ENCODE peak calls at places on chromosomes 2 and 18, in seven cellular contexts. One of them, this sample, is unnamed. For H3K36me3, the result is how much of the 10 kb centered on the place peaks cover.

GRCh38 chr2:165610591-165611029 is 141.1 kb downstream of the CSRNP3 start:
- DNase-seq in kidney: no peak
- DNase-seq in heart left ventricle: no peak
- DNase-seq in lower lobe of right lung: no peak
- DNase-seq in GM23338: peak
- DNase-seq in hepatocyte: no peak
- DNase-seq in Caco-2: no peak
- DNase-seq in this sample: peak

GRCh38 chr2:119291588-119292167 is 68.0 kb downstream of the STEAP3 start:
- DNase-seq in hepatocyte: no peak
- DNase-seq in GM23338: no peak
- DNase-seq in kidney: no peak
- DNase-seq in Caco-2: no peak
- DNase-seq in lower lobe of right lung: no peak
- DNase-seq in heart left ventricle: no peak
- DNase-seq in this sample: no peak

GRCh38 chr18:34494359-34494696 is 215.8 kb upstream of the DTNA start:
- DNase-seq in kidney: peak
- DNase-seq in hepatocyte: no peak
- DNase-seq in Caco-2: no peak
- DNase-seq in lower lobe of right lung: no peak
- DNase-seq in heart left ventricle: peak
- DNase-seq in GM23338: peak
- DNase-seq in this sample: no peak

GRCh38 chr18:48990497-48991298 is 39.9 kb upstream of the SMAD7 start:
- DNase-seq in GM23338: no peak
- DNase-seq in lower lobe of right lung: no peak
- DNase-seq in Caco-2: peak
- DNase-seq in hepatocyte: peak
- DNase-seq in heart left ventricle: no peak
- DNase-seq in kidney: peak
- DNase-seq in this sample: no peak

GRCh38 chr2:10019174-10019971 is 24.0 kb upstream of the KLF11 start:
- DNase-seq in GM23338: no peak
- DNase-seq in kidney: peak
- DNase-seq in heart left ventricle: no peak
- DNase-seq in hepatocyte: no peak
- DNase-seq in Caco-2: peak
- DNase-seq in lower lobe of right lung: peak
- DNase-seq in this sample: no peak

GRCh38 chr2:216956820-216957493 is 97.1 kb upstream of the TNP1 start:
- DNase-seq in hepatocyte: no peak
- DNase-seq in heart left ventricle: no peak
- DNase-seq in GM23338: no peak
- DNase-seq in Caco-2: no peak
- DNase-seq in lower lobe of right lung: no peak
- DNase-seq in kidney: no peak
- DNase-seq in this sample: no peak

GRCh38 chr2:119378566-119378965 is 11.8 kb downstream of the DBI start:
- DNase-seq in GM23338: no peak
- DNase-seq in Caco-2: no peak
- DNase-seq in hepatocyte: no peak
- DNase-seq in lower lobe of right lung: no peak
- DNase-seq in heart left ventricle: no peak
- DNase-seq in kidney: no peak
- DNase-seq in this sample: no peak

GRCh38 chr2:184611221-184612085 is 13.1 kb downstream of the ZNF804A start:
- DNase-seq in heart left ventricle: no peak
- DNase-seq in GM23338: peak
- DNase-seq in Caco-2: no peak
- DNase-seq in hepatocyte: peak
- DNase-seq in kidney: no peak
- DNase-seq in lower lobe of right lung: no peak
- DNase-seq in this sample: peak

GRCh38 chr18:24346254-24346653 is 51.4 kb downstream of the OSBPL1A start:
- DNase-seq in kidney: no peak
- DNase-seq in heart left ventricle: no peak
- DNase-seq in GM23338: no peak
- DNase-seq in Caco-2: no peak
- DNase-seq in hepatocyte: no peak
- DNase-seq in lower lobe of right lung: no peak
- DNase-seq in this sample: peak

GRCh38 chr2:106638609-106639008 is 151.4 kb downstream of the CD8B2 start:
- DNase-seq in lower lobe of right lung: no peak
- DNase-seq in Caco-2: no peak
- DNase-seq in kidney: no peak
- DNase-seq in hepatocyte: no peak
- DNase-seq in GM23338: no peak
- DNase-seq in heart left ventricle: no peak
- DNase-seq in this sample: no peak

GRCh38 chr2:12774381-12774780 is 57.6 kb downstream of the TRIB2 start:
- DNase-seq in Caco-2: no peak
- DNase-seq in lower lobe of right lung: no peak
- DNase-seq in hepatocyte: no peak
- DNase-seq in heart left ventricle: peak
- DNase-seq in kidney: no peak
- DNase-seq in GM23338: no peak
- DNase-seq in this sample: peak

GRCh38 chr2:187424156-187424555 is 23.9 kb downstream of the CALCRL start:
- DNase-seq in Caco-2: no peak
- DNase-seq in hepatocyte: no peak
- DNase-seq in kidney: no peak
- DNase-seq in heart left ventricle: no peak
- DNase-seq in GM23338: peak
- DNase-seq in lower lobe of right lung: no peak
- DNase-seq in this sample: peak

GRCh38 chr2:132677661-132678060 is 7.7 kb upstream of the LYPD1 start:
- DNase-seq in GM23338: no peak
- DNase-seq in hepatocyte: no peak
- DNase-seq in lower lobe of right lung: no peak
- DNase-seq in Caco-2: no peak
- DNase-seq in heart left ventricle: no peak
- DNase-seq in kidney: no peak
- DNase-seq in this sample: no peak

GRCh38 chr2:156129227-156129626 is 203.3 kb downstream of the NR4A2 start:
- DNase-seq in GM23338: peak
- DNase-seq in kidney: no peak
- DNase-seq in hepatocyte: no peak
- DNase-seq in lower lobe of right lung: no peak
- DNase-seq in heart left ventricle: no peak
- DNase-seq in Caco-2: no peak
- DNase-seq in this sample: peak

GRCh38 chr2:75450068-75450467 is 110.7 kb downstream of the EVA1A start:
- DNase-seq in kidney: no peak
- DNase-seq in hepatocyte: no peak
- DNase-seq in lower lobe of right lung: no peak
- DNase-seq in Caco-2: no peak
- DNase-seq in GM23338: no peak
- DNase-seq in heart left ventricle: no peak
- DNase-seq in this sample: no peak

GRCh38 chr2:144703852-144704324 is 184.0 kb upstream of the ZEB2 start:
- DNase-seq in Caco-2: no peak
- DNase-seq in lower lobe of right lung: peak
- DNase-seq in GM23338: no peak
- DNase-seq in heart left ventricle: no peak
- DNase-seq in hepatocyte: peak
- DNase-seq in kidney: no peak
- DNase-seq in this sample: peak

GRCh38 chr2:45681675-45682074 is 30.2 kb downstream of the PRKCE start:
- DNase-seq in Caco-2: no peak
- DNase-seq in hepatocyte: peak
- DNase-seq in heart left ventricle: peak
- DNase-seq in kidney: no peak
- DNase-seq in lower lobe of right lung: no peak
- DNase-seq in GM23338: no peak
- DNase-seq in this sample: peak

GRCh38 chr18:48952287-48953095 is 1.7 kb upstream of the SMAD7 start:
- DNase-seq in lower lobe of right lung: peak
- DNase-seq in heart left ventricle: peak
- DNase-seq in kidney: peak
- DNase-seq in GM23338: peak
- DNase-seq in hepatocyte: peak
- DNase-seq in Caco-2: peak
- DNase-seq in this sample: peak

GRCh38 chr2:234341332-234341985 is 155.4 kb downstream of the ARL4C start:
- DNase-seq in lower lobe of right lung: no peak
- DNase-seq in GM23338: peak
- DNase-seq in hepatocyte: no peak
- DNase-seq in heart left ventricle: no peak
- DNase-seq in Caco-2: no peak
- DNase-seq in kidney: no peak
- DNase-seq in this sample: no peak

GRCh38 chr18:26745288-26745975 is 120.1 kb downstream of the AQP4 start:
- DNase-seq in lower lobe of right lung: no peak
- DNase-seq in hepatocyte: no peak
- DNase-seq in Caco-2: no peak
- DNase-seq in GM23338: no peak
- DNase-seq in heart left ventricle: no peak
- DNase-seq in kidney: no peak
- DNase-seq in this sample: no peak

GRCh38 chr2:28401411-28401810 is 8.8 kb downstream of the FOSL2 start:
- DNase-seq in hepatocyte: no peak
- DNase-seq in heart left ventricle: no peak
- DNase-seq in GM23338: no peak
- DNase-seq in lower lobe of right lung: no peak
- DNase-seq in Caco-2: no peak
- DNase-seq in kidney: no peak
- DNase-seq in this sample: no peak

GRCh38 chr18:8792688-8793316 is 87.4 kb downstream of the MTCL1 start:
- DNase-seq in heart left ventricle: no peak
- DNase-seq in Caco-2: no peak
- DNase-seq in GM23338: no peak
- DNase-seq in kidney: no peak
- DNase-seq in hepatocyte: no peak
- DNase-seq in lower lobe of right lung: no peak
- DNase-seq in this sample: no peak

GRCh38 chr18:8788503-8789429 is 83.4 kb downstream of the MTCL1 start:
- DNase-seq in hepatocyte: no peak
- DNase-seq in kidney: no peak
- DNase-seq in GM23338: no peak
- DNase-seq in heart left ventricle: no peak
- DNase-seq in lower lobe of right lung: no peak
- DNase-seq in Caco-2: no peak
- DNase-seq in this sample: no peak

GRCh38 chr18:8794133-8794986 is 89.0 kb downstream of the MTCL1 start:
- DNase-seq in Caco-2: no peak
- DNase-seq in lower lobe of right lung: no peak
- DNase-seq in heart left ventricle: no peak
- DNase-seq in hepatocyte: no peak
- DNase-seq in GM23338: no peak
- DNase-seq in kidney: no peak
- DNase-seq in this sample: no peak

GRCh38 chr18:8793445-8794132 is 88.2 kb downstream of the MTCL1 start:
- DNase-seq in kidney: no peak
- DNase-seq in heart left ventricle: no peak
- DNase-seq in Caco-2: no peak
- DNase-seq in lower lobe of right lung: no peak
- DNase-seq in hepatocyte: no peak
- DNase-seq in GM23338: no peak
- DNase-seq in this sample: no peak

GRCh38 chr18:8791171-8791651 is 85.9 kb downstream of the MTCL1 start:
- DNase-seq in lower lobe of right lung: no peak
- DNase-seq in kidney: no peak
- DNase-seq in GM23338: no peak
- DNase-seq in heart left ventricle: no peak
- DNase-seq in hepatocyte: no peak
- DNase-seq in Caco-2: no peak
- DNase-seq in this sample: no peak
- H3K36me3 ChIP-seq in lower lobe of right lung: under half
- H3K36me3 ChIP-seq in kidney: under half
- H3K36me3 ChIP-seq in GM23338: under half
- H3K36me3 ChIP-seq in heart left ventricle: under half
- H3K36me3 ChIP-seq in hepatocyte: under half
- H3K36me3 ChIP-seq in Caco-2: under half
- H3K36me3 ChIP-seq in this sample: under half

GRCh38 chr2:20635096-20635475 is 15.8 kb downstream of the HS1BP3 start:
- DNase-seq in hepatocyte: no peak
- DNase-seq in kidney: peak
- DNase-seq in Caco-2: no peak
- DNase-seq in heart left ventricle: no peak
- DNase-seq in GM23338: no peak
- DNase-seq in lower lobe of right lung: peak
- DNase-seq in this sample: no peak

GRCh38 chr2:20633794-20634259 is 17.1 kb downstream of the HS1BP3 start:
- DNase-seq in Caco-2: no peak
- DNase-seq in lower lobe of right lung: peak
- DNase-seq in GM23338: peak
- DNase-seq in hepatocyte: peak
- DNase-seq in heart left ventricle: no peak
- DNase-seq in kidney: peak
- DNase-seq in this sample: no peak

GRCh38 chr2:20633001-20633400 is 17.9 kb downstream of the HS1BP3 start:
- DNase-seq in lower lobe of right lung: no peak
- DNase-seq in GM23338: no peak
- DNase-seq in kidney: peak
- DNase-seq in Caco-2: no peak
- DNase-seq in hepatocyte: no peak
- DNase-seq in heart left ventricle: no peak
- DNase-seq in this sample: no peak

GRCh38 chr2:20635698-20636584 is 15.0 kb downstream of the HS1BP3 start:
- DNase-seq in heart left ventricle: peak
- DNase-seq in hepatocyte: peak
- DNase-seq in lower lobe of right lung: peak
- DNase-seq in Caco-2: peak
- DNase-seq in kidney: peak
- DNase-seq in GM23338: peak
- DNase-seq in this sample: peak

GRCh38 chr2:20634430-20635095 is 16.3 kb downstream of the HS1BP3 start:
- DNase-seq in heart left ventricle: no peak
- DNase-seq in lower lobe of right lung: peak
- DNase-seq in GM23338: no peak
- DNase-seq in hepatocyte: no peak
- DNase-seq in kidney: peak
- DNase-seq in Caco-2: no peak
- DNase-seq in this sample: no peak
- TF ChIP-seq CTCF in heart left ventricle: no peak
- TF ChIP-seq CTCF in lower lobe of right lung: no peak
- TF ChIP-seq CTCF in GM23338: no peak
- TF ChIP-seq CTCF in hepatocyte: no peak
- TF ChIP-seq CTCF in kidney: no peak
- TF ChIP-seq CTCF in Caco-2: no peak
- TF ChIP-seq CTCF in this sample: no peak

GRCh38 chr2:26704441-26704977 is 12.0 kb downstream of the KCNK3 start:
- DNase-seq in heart left ventricle: no peak
- DNase-seq in kidney: peak
- DNase-seq in lower lobe of right lung: no peak
- DNase-seq in Caco-2: no peak
- DNase-seq in hepatocyte: no peak
- DNase-seq in GM23338: no peak
- DNase-seq in this sample: no peak
- H3K36me3 ChIP-seq in heart left ventricle: under half
- H3K36me3 ChIP-seq in kidney: under half
- H3K36me3 ChIP-seq in lower lobe of right lung: under half
- H3K36me3 ChIP-seq in Caco-2: under half
- H3K36me3 ChIP-seq in hepatocyte: under half
- H3K36me3 ChIP-seq in GM23338: under half
- H3K36me3 ChIP-seq in this sample: under half

DNA sequence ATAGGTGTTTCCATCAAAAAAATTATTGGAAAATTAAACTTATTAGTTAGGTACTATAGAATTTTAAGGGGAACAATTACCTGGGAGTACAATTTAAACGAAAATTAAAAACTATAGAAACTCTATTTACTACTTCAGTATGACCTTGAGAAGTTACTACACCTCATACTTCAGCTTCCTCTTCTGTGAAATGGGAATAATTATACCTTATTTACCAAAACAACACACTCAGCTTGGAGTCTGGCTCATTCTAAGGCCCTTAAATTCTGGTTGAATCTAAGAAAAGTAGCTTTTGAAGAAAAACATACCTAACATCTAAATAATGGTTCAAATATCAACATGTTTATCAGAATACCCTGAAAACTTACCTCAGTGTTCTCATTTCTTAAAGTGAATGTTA is 2.7 kb downstream of the NABP1 start:
- DNase-seq in heart left ventricle: no peak
- DNase-seq in GM23338: no peak
- DNase-seq in hepatocyte: no peak
- DNase-seq in lower lobe of right lung: no peak
- DNase-seq in kidney: no peak
- DNase-seq in Caco-2: no peak
- DNase-seq in this sample: no peak
- TF ChIP-seq CTCF in heart left ventricle: no peak
- TF ChIP-seq CTCF in GM23338: no peak
- TF ChIP-seq CTCF in hepatocyte: no peak
- TF ChIP-seq CTCF in lower lobe of right lung: no peak
- TF ChIP-seq CTCF in kidney: no peak
- TF ChIP-seq CTCF in Caco-2: no peak
- TF ChIP-seq CTCF in this sample: no peak